ENCODE peak calls at places on chromosomes 7 and 10, in seven cellular contexts. One of them, this sample, is unnamed. For H3K4me1, the result is how much of the 10 kb centered on the place peaks cover.

GRCh38 chr7:116591202-116592040 is 66.6 kb downstream of the CAV1 start:
- DNase-seq in Peyer's patch: no peak
- DNase-seq in cardiac muscle cell: peak
- DNase-seq in GM23248: peak
- DNase-seq in lung: no peak
- DNase-seq in psoas muscle: no peak
- DNase-seq in fibroblast of lung: peak
- DNase-seq in this sample: no peak

GRCh38 chr7:16891338-16891737 is 9.6 kb upstream of the AGR3 start:
- DNase-seq in Peyer's patch: no peak
- DNase-seq in cardiac muscle cell: peak
- DNase-seq in GM23248: peak
- DNase-seq in lung: peak
- DNase-seq in psoas muscle: no peak
- DNase-seq in fibroblast of lung: peak
- DNase-seq in this sample: no peak

GRCh38 chr10:30557884-30558283 is 71.7 kb downstream of the LYZL2 start:
- DNase-seq in Peyer's patch: no peak
- DNase-seq in cardiac muscle cell: peak
- DNase-seq in GM23248: peak
- DNase-seq in lung: no peak
- DNase-seq in psoas muscle: no peak
- DNase-seq in fibroblast of lung: peak
- DNase-seq in this sample: no peak

GRCh38 chr10:49605177-49605938 is 4.8 kb upstream of the SLC18A3 start:
- DNase-seq in Peyer's patch: no peak
- DNase-seq in cardiac muscle cell: no peak
- DNase-seq in GM23248: no peak
- DNase-seq in lung: no peak
- DNase-seq in psoas muscle: peak
- DNase-seq in fibroblast of lung: no peak
- DNase-seq in this sample: no peak

GRCh38 chr7:131012477-131013031 is 278.5 kb upstream of the KLF14 start:
- DNase-seq in Peyer's patch: no peak
- DNase-seq in cardiac muscle cell: no peak
- DNase-seq in GM23248: peak
- DNase-seq in lung: no peak
- DNase-seq in psoas muscle: no peak
- DNase-seq in fibroblast of lung: no peak
- DNase-seq in this sample: peak

GRCh38 chr10:114332301-114332797 is 72.0 kb downstream of the AFAP1L2 start:
- DNase-seq in Peyer's patch: no peak
- DNase-seq in cardiac muscle cell: no peak
- DNase-seq in GM23248: no peak
- DNase-seq in lung: no peak
- DNase-seq in psoas muscle: no peak
- DNase-seq in fibroblast of lung: no peak
- DNase-seq in this sample: no peak

GRCh38 chr7:3217166-3217565 is 83.9 kb upstream of the SDK1 start:
- DNase-seq in Peyer's patch: no peak
- DNase-seq in cardiac muscle cell: peak
- DNase-seq in GM23248: no peak
- DNase-seq in lung: peak
- DNase-seq in psoas muscle: no peak
- DNase-seq in fibroblast of lung: peak
- DNase-seq in this sample: no peak

GRCh38 chr7:41292457-41292856 is 410.4 kb downstream of the INHBA start:
- DNase-seq in Peyer's patch: no peak
- DNase-seq in cardiac muscle cell: no peak
- DNase-seq in GM23248: peak
- DNase-seq in lung: no peak
- DNase-seq in psoas muscle: no peak
- DNase-seq in fibroblast of lung: no peak
- DNase-seq in this sample: no peak

GRCh38 chr10:121774404-121774803 is 153.4 kb downstream of the ATE1 start:
- DNase-seq in Peyer's patch: no peak
- DNase-seq in cardiac muscle cell: no peak
- DNase-seq in GM23248: peak
- DNase-seq in lung: no peak
- DNase-seq in psoas muscle: no peak
- DNase-seq in fibroblast of lung: no peak
- DNase-seq in this sample: no peak

GRCh38 chr10:97048649-97049427 is 136.9 kb downstream of the SLIT1 start:
- DNase-seq in Peyer's patch: no peak
- DNase-seq in cardiac muscle cell: no peak
- DNase-seq in GM23248: no peak
- DNase-seq in lung: no peak
- DNase-seq in psoas muscle: no peak
- DNase-seq in fibroblast of lung: no peak
- DNase-seq in this sample: no peak

GRCh38 chr10:121598261-121599249 is at the start of gene FGFR2:
- DNase-seq in Peyer's patch: peak
- DNase-seq in cardiac muscle cell: peak
- DNase-seq in GM23248: peak
- DNase-seq in lung: peak
- DNase-seq in psoas muscle: peak
- DNase-seq in fibroblast of lung: peak
- DNase-seq in this sample: peak

GRCh38 chr10:75404335-75405200 is 3.0 kb upstream of the ZNF503 start:
- DNase-seq in Peyer's patch: no peak
- DNase-seq in cardiac muscle cell: peak
- DNase-seq in GM23248: no peak
- DNase-seq in lung: peak
- DNase-seq in psoas muscle: no peak
- DNase-seq in fibroblast of lung: no peak
- DNase-seq in this sample: no peak

GRCh38 chr7:1993031-1993685 is 239.6 kb downstream of the MAD1L1 start:
- DNase-seq in Peyer's patch: no peak
- DNase-seq in cardiac muscle cell: no peak
- DNase-seq in GM23248: no peak
- DNase-seq in lung: no peak
- DNase-seq in psoas muscle: peak
- DNase-seq in fibroblast of lung: peak
- DNase-seq in this sample: no peak

GRCh38 chr10:13950543-13950939 is 363.8 kb downstream of the PRPF18 start:
- DNase-seq in Peyer's patch: no peak
- DNase-seq in cardiac muscle cell: no peak
- DNase-seq in GM23248: no peak
- DNase-seq in lung: no peak
- DNase-seq in psoas muscle: no peak
- DNase-seq in fibroblast of lung: no peak
- DNase-seq in this sample: no peak

GRCh38 chr10:86225098-86225782 is 141.4 kb downstream of the GRID1 start:
- DNase-seq in Peyer's patch: no peak
- DNase-seq in cardiac muscle cell: no peak
- DNase-seq in GM23248: peak
- DNase-seq in lung: no peak
- DNase-seq in psoas muscle: peak
- DNase-seq in fibroblast of lung: no peak
- DNase-seq in this sample: no peak

GRCh38 chr7:26709210-26709990 is 155.0 kb downstream of the SKAP2 start:
- DNase-seq in Peyer's patch: no peak
- DNase-seq in cardiac muscle cell: no peak
- DNase-seq in GM23248: no peak
- DNase-seq in lung: no peak
- DNase-seq in psoas muscle: no peak
- DNase-seq in fibroblast of lung: no peak
- DNase-seq in this sample: no peak

GRCh38 chr10:22714524-22715289 is at the start of gene PIP4K2A:
- DNase-seq in Peyer's patch: peak
- DNase-seq in cardiac muscle cell: peak
- DNase-seq in GM23248: peak
- DNase-seq in lung: peak
- DNase-seq in psoas muscle: peak
- DNase-seq in fibroblast of lung: peak
- DNase-seq in this sample: peak

GRCh38 chr7:120991570-120991969 is 3.1 kb downstream of the CPED1 start:
- DNase-seq in Peyer's patch: no peak
- DNase-seq in cardiac muscle cell: no peak
- DNase-seq in GM23248: peak
- DNase-seq in lung: no peak
- DNase-seq in psoas muscle: no peak
- DNase-seq in fibroblast of lung: peak
- DNase-seq in this sample: no peak

GRCh38 chr10:102632394-102633062 is 11.8 kb upstream of the TRIM8 start:
- DNase-seq in Peyer's patch: no peak
- DNase-seq in cardiac muscle cell: peak
- DNase-seq in GM23248: peak
- DNase-seq in lung: no peak
- DNase-seq in psoas muscle: peak
- DNase-seq in fibroblast of lung: peak
- DNase-seq in this sample: no peak

GRCh38 chr10:102630663-102631062 is 13.6 kb upstream of the TRIM8 start:
- DNase-seq in Peyer's patch: no peak
- DNase-seq in cardiac muscle cell: no peak
- DNase-seq in GM23248: no peak
- DNase-seq in lung: no peak
- DNase-seq in psoas muscle: no peak
- DNase-seq in fibroblast of lung: no peak
- DNase-seq in this sample: no peak

GRCh38 chr10:102629661-102630614 is 14.3 kb upstream of the TRIM8 start:
- DNase-seq in Peyer's patch: no peak
- DNase-seq in cardiac muscle cell: peak
- DNase-seq in GM23248: peak
- DNase-seq in lung: no peak
- DNase-seq in psoas muscle: peak
- DNase-seq in fibroblast of lung: peak
- DNase-seq in this sample: no peak

GRCh38 chr10:102633282-102633681 is 11.0 kb upstream of the TRIM8 start:
- DNase-seq in Peyer's patch: no peak
- DNase-seq in cardiac muscle cell: peak
- DNase-seq in GM23248: peak
- DNase-seq in lung: peak
- DNase-seq in psoas muscle: peak
- DNase-seq in fibroblast of lung: peak
- DNase-seq in this sample: no peak

GRCh38 chr10:102631525-102632393 is 12.5 kb upstream of the TRIM8 start:
- DNase-seq in Peyer's patch: no peak
- DNase-seq in cardiac muscle cell: no peak
- DNase-seq in GM23248: no peak
- DNase-seq in lung: no peak
- DNase-seq in psoas muscle: peak
- DNase-seq in fibroblast of lung: no peak
- DNase-seq in this sample: no peak
- H3K4me1 ChIP-seq in Peyer's patch: under half
- H3K4me1 ChIP-seq in cardiac muscle cell: half or more
- H3K4me1 ChIP-seq in GM23248: half or more
- H3K4me1 ChIP-seq in lung: half or more
- H3K4me1 ChIP-seq in psoas muscle: half or more
- H3K4me1 ChIP-seq in fibroblast of lung: half or more
- H3K4me1 ChIP-seq in this sample: under half

GRCh38 chr10:102451105-102451969 is at the start of gene C10orf95:
- DNase-seq in Peyer's patch: no peak
- DNase-seq in cardiac muscle cell: no peak
- DNase-seq in GM23248: peak
- DNase-seq in lung: peak
- DNase-seq in psoas muscle: no peak
- DNase-seq in fibroblast of lung: no peak
- DNase-seq in this sample: peak

GRCh38 chr10:102450124-102450373 is 1.3 kb downstream of the C10orf95 start:
- DNase-seq in Peyer's patch: no peak
- DNase-seq in cardiac muscle cell: no peak
- DNase-seq in GM23248: no peak
- DNase-seq in lung: no peak
- DNase-seq in psoas muscle: no peak
- DNase-seq in fibroblast of lung: no peak
- DNase-seq in this sample: no peak

GRCh38 chr10:102450374-102451104 is 804 bp downstream of the C10orf95 start:
- DNase-seq in Peyer's patch: peak
- DNase-seq in cardiac muscle cell: peak
- DNase-seq in GM23248: peak
- DNase-seq in lung: peak
- DNase-seq in psoas muscle: peak
- DNase-seq in fibroblast of lung: peak
- DNase-seq in this sample: peak

GRCh38 chr10:102453502-102453901 is 2.2 kb upstream of the C10orf95 start:
- DNase-seq in Peyer's patch: no peak
- DNase-seq in cardiac muscle cell: no peak
- DNase-seq in GM23248: no peak
- DNase-seq in lung: no peak
- DNase-seq in psoas muscle: no peak
- DNase-seq in fibroblast of lung: no peak
- DNase-seq in this sample: no peak

GRCh38 chr10:102452672-102453340 is 1.5 kb upstream of the C10orf95 start:
- DNase-seq in Peyer's patch: no peak
- DNase-seq in cardiac muscle cell: no peak
- DNase-seq in GM23248: peak
- DNase-seq in lung: no peak
- DNase-seq in psoas muscle: peak
- DNase-seq in fibroblast of lung: peak
- DNase-seq in this sample: no peak
- H3K4me1 ChIP-seq in Peyer's patch: under half
- H3K4me1 ChIP-seq in cardiac muscle cell: under half
- H3K4me1 ChIP-seq in GM23248: under half
- H3K4me1 ChIP-seq in lung: under half
- H3K4me1 ChIP-seq in psoas muscle: under half
- H3K4me1 ChIP-seq in fibroblast of lung: under half
- H3K4me1 ChIP-seq in this sample: under half

GRCh38 chr7:74658171-74659004 is 870 bp downstream of the GTF2I start:
- DNase-seq in Peyer's patch: peak
- DNase-seq in cardiac muscle cell: peak
- DNase-seq in GM23248: peak
- DNase-seq in lung: peak
- DNase-seq in psoas muscle: peak
- DNase-seq in fibroblast of lung: peak
- DNase-seq in this sample: peak
- H3K4me1 ChIP-seq in Peyer's patch: under half
- H3K4me1 ChIP-seq in cardiac muscle cell: under half
- H3K4me1 ChIP-seq in GM23248: under half
- H3K4me1 ChIP-seq in lung: under half
- H3K4me1 ChIP-seq in psoas muscle: under half
- H3K4me1 ChIP-seq in fibroblast of lung: under half
- H3K4me1 ChIP-seq in this sample: under half

GRCh38 chr7:96936621-96937020 is 68.7 kb upstream of the DLX6 start:
- DNase-seq in Peyer's patch: no peak
- DNase-seq in cardiac muscle cell: no peak
- DNase-seq in GM23248: no peak
- DNase-seq in lung: no peak
- DNase-seq in psoas muscle: no peak
- DNase-seq in fibroblast of lung: no peak
- DNase-seq in this sample: no peak

GRCh38 chr7:96928965-96929364 is 76.4 kb upstream of the DLX6 start:
- DNase-seq in Peyer's patch: no peak
- DNase-seq in cardiac muscle cell: no peak
- DNase-seq in GM23248: no peak
- DNase-seq in lung: no peak
- DNase-seq in psoas muscle: no peak
- DNase-seq in fibroblast of lung: no peak
- DNase-seq in this sample: no peak

GRCh38 chr7:96927131-96927530 is 78.2 kb upstream of the DLX6 start:
- DNase-seq in Peyer's patch: no peak
- DNase-seq in cardiac muscle cell: no peak
- DNase-seq in GM23248: no peak
- DNase-seq in lung: no peak
- DNase-seq in psoas muscle: no peak
- DNase-seq in fibroblast of lung: no peak
- DNase-seq in this sample: no peak

GRCh38 chr7:96933067-96933645 is 72.2 kb upstream of the DLX6 start:
- DNase-seq in Peyer's patch: no peak
- DNase-seq in cardiac muscle cell: no peak
- DNase-seq in GM23248: no peak
- DNase-seq in lung: no peak
- DNase-seq in psoas muscle: no peak
- DNase-seq in fibroblast of lung: no peak
- DNase-seq in this sample: no peak

GRCh38 chr7:96931891-96932290 is 73.5 kb upstream of the DLX6 start:
- DNase-seq in Peyer's patch: no peak
- DNase-seq in cardiac muscle cell: no peak
- DNase-seq in GM23248: no peak
- DNase-seq in lung: no peak
- DNase-seq in psoas muscle: no peak
- DNase-seq in fibroblast of lung: no peak
- DNase-seq in this sample: no peak
- H3K4me1 ChIP-seq in Peyer's patch: under half
- H3K4me1 ChIP-seq in cardiac muscle cell: under half
- H3K4me1 ChIP-seq in GM23248: under half
- H3K4me1 ChIP-seq in lung: under half
- H3K4me1 ChIP-seq in psoas muscle: under half
- H3K4me1 ChIP-seq in fibroblast of lung: under half
- H3K4me1 ChIP-seq in this sample: under half